ENCODE peak calls at places on chromosomes 3 and 15, in eight cellular contexts. Y, G, Z, C, I, R, S and X are unnamed samples.

GRCh38 chr3:134087046-134087974 is 57.6 kb upstream of the SLCO2A1 start:
- DNase-seq in C (no peak), S (no peak), R (no peak), Y (no peak), Z (no peak), G (no peak), I (no peak), X (no peak)

GRCh38 chr3:141913150-141913811 is 36.8 kb downstream of the ATP1B3 start:
- DNase-seq in Z (no peak), C (peak), S (peak), Y (peak), R (peak), G (no peak), I (peak), X (no peak)

GRCh38 chr3:194306109-194306686 is 44.9 kb downstream of the CPN2 start:
- DNase-seq in S (no peak), I (no peak), Z (no peak), C (no peak), Y (peak), R (peak), G (no peak), X (no peak)

GRCh38 chr3:169551646-169552045 is 111.9 kb downstream of the MECOM start:
- DNase-seq in R (no peak), I (no peak), G (no peak), Z (no peak), S (no peak), Y (no peak), C (no peak), X (no peak)

GRCh38 chr3:129794319-129795201 is 99.0 kb downstream of the TMCC1 start:
- DNase-seq in Z (peak), Y (peak), R (no peak), C (no peak), G (peak), I (peak), S (no peak), X (peak)

GRCh38 chr15:90230071-90230494 is 3.7 kb downstream of the CIB1 start:
- DNase-seq in C (peak), I (peak), Y (no peak), Z (no peak), G (peak), R (no peak), S (no peak), X (no peak)

GRCh38 chr3:31312400-31312799 is 220.3 kb upstream of the STT3B start:
- DNase-seq in I (no peak), G (no peak), S (no peak), R (no peak), C (no peak), Y (no peak), Z (no peak), X (no peak)

GRCh38 chr3:138078901-138079344 is 36.5 kb downstream of the DZIP1L start:
- DNase-seq in Y (no peak), Z (no peak), C (no peak), G (no peak), I (no peak), R (no peak), S (peak), X (no peak)

GRCh38 chr15:39624806-39625205 is 43.9 kb downstream of the THBS1 start:
- DNase-seq in R (peak), C (peak), G (peak), I (peak), S (peak), Y (peak), Z (no peak), X (peak)

GRCh38 chr15:61768131-61768530 is 292.1 kb downstream of the VPS13C start:
- DNase-seq in I (no peak), R (no peak), G (no peak), Z (no peak), Y (no peak), S (no peak), C (no peak), X (no peak)

GRCh38 chr3:120033594-120033993 is 60.7 kb downstream of the GSK3B start:
- DNase-seq in I (no peak), S (no peak), Y (no peak), Z (no peak), R (no peak), G (no peak), C (no peak), X (no peak)

GRCh38 chr3:43994594-43995077 is 247.1 kb upstream of the TOPAZ1 start:
- DNase-seq in Z (no peak), R (no peak), C (no peak), Y (no peak), S (no peak), I (no peak), G (no peak), X (no peak)

GRCh38 chr15:43518073-43518761 is 809 bp downstream of the MAP1A start:
- DNase-seq in R (no peak), Y (peak), G (no peak), C (peak), I (peak), S (no peak), Z (peak), X (no peak)

GRCh38 chr3:12181806-12182205 is 23.1 kb upstream of the TIMP4 start:
- DNase-seq in Z (no peak), S (no peak), C (no peak), G (no peak), R (no peak), I (no peak), Y (no peak), X (no peak)

GRCh38 chr3:153180860-153181372 is 18.9 kb downstream of the RAP2B start:
- DNase-seq in I (no peak), S (no peak), G (no peak), C (no peak), Z (no peak), R (no peak), Y (no peak), X (no peak)

GRCh38 chr3:56783644-56784451 is 17.9 kb downstream of the ARHGEF3 start:
- DNase-seq in Y (peak), G (peak), C (no peak), S (peak), Z (no peak), R (peak), I (peak), X (no peak)

GRCh38 chr3:122587572-122587971 is 10.1 kb downstream of the PARP15 start:
- DNase-seq in Z (no peak), Y (no peak), G (no peak), S (no peak), C (no peak), I (no peak), R (no peak), X (no peak)

GRCh38 chr3:134251731-134252391 is 1.2 kb upstream of the RYK start:
- DNase-seq in S (no peak), R (no peak), Y (no peak), I (no peak), G (peak), Z (peak), C (no peak), X (no peak)

GRCh38 chr3:146550743-146551510 is 6.5 kb upstream of the PLSCR1 start:
- DNase-seq in G (no peak), Y (peak), I (no peak), R (no peak), C (no peak), S (peak), Z (no peak), X (peak)

GRCh38 chr3:21718161-21718765 is 32.7 kb downstream of the ZNF385D start:
- DNase-seq in S (peak), R (no peak), Y (no peak), I (no peak), C (no peak), Z (no peak), G (no peak), X (peak)

GRCh38 chr3:165624761-165625160 is 212.5 kb downstream of the BCHE start:
- DNase-seq in R (no peak), I (no peak), Z (no peak), Y (peak), G (no peak), S (no peak), C (no peak), X (no peak)

GRCh38 chr15:61459785-61460707 is 230.9 kb upstream of the RORA start:
- DNase-seq in Z (no peak), Y (peak), I (no peak), G (no peak), C (no peak), S (no peak), R (no peak), X (no peak)

GRCh38 chr15:34621675-34622074 is 38.2 kb upstream of the GOLGA8B start:
- DNase-seq in R (no peak), Y (peak), I (peak), C (peak), G (no peak), S (no peak), Z (no peak), X (no peak)

GRCh38 chr3:33392703-33393125 is 47.5 kb downstream of the UBP1 start:
- DNase-seq in C (no peak), I (no peak), S (peak), Y (peak), G (no peak), R (no peak), Z (no peak), X (peak)

GRCh38 chr15:56677271-56677670 is 56.0 kb downstream of the ZNF280D start:
- DNase-seq in R (no peak), I (no peak), S (no peak), Y (no peak), Z (no peak), C (no peak), G (no peak), X (no peak)

GRCh38 chr3:46935168-46935858 is 41.2 kb downstream of the CCDC12 start:
- DNase-seq in G (peak), Z (peak), I (no peak), C (no peak), Y (peak), S (peak), R (no peak), X (peak)

GRCh38 chr3:191502583-191502982 is 41.6 kb downstream of the PYDC2 start:
- DNase-seq in Z (no peak), G (no peak), Y (peak), C (no peak), R (no peak), S (no peak), I (no peak), X (no peak)

GRCh38 chr15:34436956-34437442 is 609 bp downstream of the GOLGA8A start:
- DNase-seq in S (no peak), R (no peak), Z (no peak), G (peak), Y (peak), C (peak), I (peak), X (no peak)